ENCODE peak calls at places on chromosome X, in seven cellular contexts. C is naive thymus-derived CD4-positive, alpha-beta T cell; F is PC-3; E is fibroblast of lung; Z is coronary artery; K is aorta; X is brain microvascular endothelial cell. P is an unnamed sample.

GRCh38 chrX:104864296-104864695 is 298.3 kb downstream of the IL1RAPL2 start:
- DNase-seq in C (no peak), F (peak), E (peak), Z (no peak), K (no peak), X (no peak), P (no peak)

GRCh38 chrX:19566359-19567141 is 51.2 kb upstream of the MAP3K15 start:
- DNase-seq in C (no peak), F (no peak), E (peak), Z (no peak), K (no peak), X (peak), P (no peak)

GRCh38 chrX:37958493-37959211 is 47.7 kb upstream of the SYTL5 start:
- DNase-seq in C (no peak), F (no peak), E (peak), Z (no peak), K (no peak), X (peak), P (no peak)

GRCh38 chrX:3712080-3712869 is 1.2 kb downstream of the PRKX start:
- DNase-seq in C (peak), F (peak), E (peak), Z (no peak), K (peak), X (peak), P (no peak)

GRCh38 chrX:12701625-12702024 is 89.6 kb upstream of the PRPS2 start:
- DNase-seq in C (peak), F (peak), E (peak), Z (no peak), K (peak), X (peak), P (peak)

GRCh38 chrX:2933125-2933900 is 4.2 kb upstream of the ARSD start:
- DNase-seq in C (no peak), F (peak), E (no peak), Z (no peak), K (no peak), X (no peak), P (no peak)

GRCh38 chrX:40883021-40883619 is 147.8 kb upstream of the MED14 start:
- DNase-seq in C (no peak), F (no peak), E (no peak), Z (no peak), K (no peak), X (no peak), P (no peak)

GRCh38 chrX:104618106-104618895 is 52.3 kb downstream of the IL1RAPL2 start:
- DNase-seq in C (no peak), F (peak), E (no peak), Z (no peak), K (no peak), X (no peak), P (peak)

GRCh38 chrX:18389968-18390367 is 35.4 kb upstream of the CDKL5 start:
- DNase-seq in C (no peak), F (peak), E (no peak), Z (no peak), K (no peak), X (no peak), P (no peak)

GRCh38 chrX:47748576-47748975 is 88.1 kb upstream of the ZNF81 start:
- DNase-seq in C (no peak), F (no peak), E (no peak), Z (no peak), K (no peak), X (no peak), P (no peak)

GRCh38 chrX:50430917-50431316 is 39.7 kb downstream of the DGKK start:
- DNase-seq in C (no peak), F (peak), E (no peak), Z (no peak), K (no peak), X (no peak), P (no peak)

GRCh38 chrX:104987063-104987462 is 233.4 kb downstream of the TEX13A start:
- DNase-seq in C (no peak), F (peak), E (peak), Z (no peak), K (no peak), X (no peak), P (no peak)

GRCh38 chrX:151042852-151043251 is 59.7 kb downstream of the HMGB3 start:
- DNase-seq in C (no peak), F (no peak), E (no peak), Z (no peak), K (no peak), X (no peak), P (no peak)

GRCh38 chrX:85516131-85516530 is 136.7 kb upstream of the POF1B start:
- DNase-seq in C (no peak), F (peak), E (no peak), Z (no peak), K (no peak), X (no peak), P (peak)

GRCh38 chrX:132393090-132393884 is 95.6 kb downstream of the MBNL3 start:
- DNase-seq in C (no peak), F (no peak), E (no peak), Z (no peak), K (no peak), X (no peak), P (no peak)

GRCh38 chrX:10111364-10112148 is 45.2 kb upstream of the CLCN4 start:
- DNase-seq in C (peak), F (no peak), E (no peak), Z (no peak), K (no peak), X (no peak), P (no peak)

GRCh38 chrX:24298191-24298590 is 15.7 kb downstream of the SUPT20HL2 start:
- DNase-seq in C (no peak), F (peak), E (peak), Z (no peak), K (no peak), X (no peak), P (no peak)

GRCh38 chrX:38175140-38175539 is 45.5 kb downstream of the SRPX start:
- DNase-seq in C (no peak), F (peak), E (peak), Z (no peak), K (no peak), X (peak), P (peak)

GRCh38 chrX:142040906-142041305 is 137.2 kb downstream of the MAGEC1 start:
- DNase-seq in C (no peak), F (no peak), E (no peak), Z (no peak), K (no peak), X (no peak), P (no peak)

GRCh38 chrX:130117166-130117565 is 6.9 kb upstream of the ELF4 start:
- DNase-seq in C (no peak), F (no peak), E (no peak), Z (no peak), K (no peak), X (no peak), P (no peak)

GRCh38 chrX:130120746-130121504 is 10.6 kb upstream of the ELF4 start:
- DNase-seq in C (peak), F (peak), E (peak), Z (no peak), K (peak), X (no peak), P (no peak)

GRCh38 chrX:130118941-130119640 is 8.8 kb upstream of the ELF4 start:
- DNase-seq in C (no peak), F (no peak), E (peak), Z (no peak), K (no peak), X (no peak), P (no peak)

GRCh38 chrX:130120321-130120731 is 10.0 kb upstream of the ELF4 start:
- DNase-seq in C (no peak), F (no peak), E (no peak), Z (no peak), K (no peak), X (no peak), P (no peak)

DNA sequence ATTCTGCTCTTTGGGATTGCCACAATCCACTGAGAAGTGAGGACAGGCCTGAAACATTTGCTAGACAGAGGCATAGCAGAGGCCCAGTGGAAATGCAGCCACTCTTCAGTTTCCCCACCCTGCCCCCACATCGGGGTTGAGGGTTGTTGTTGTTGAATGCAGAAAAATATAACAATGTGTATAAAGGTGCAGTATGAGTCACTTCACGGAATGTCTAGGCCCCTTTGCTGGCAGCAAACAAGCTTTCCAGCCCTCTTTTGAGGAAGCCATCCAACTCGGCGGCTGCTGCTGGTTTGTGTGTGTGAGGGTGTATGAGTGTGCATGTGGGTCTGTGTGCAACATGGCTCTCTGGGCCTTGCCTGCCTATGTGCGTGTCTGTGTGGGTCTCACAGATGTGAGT is 8.1 kb upstream of the ELF4 start:
- DNase-seq in C (no peak), F (peak), E (peak), Z (no peak), K (no peak), X (peak), P (no peak)
- H3K27ac ChIP-seq in C (no peak), F (peak), E (peak), Z (peak), K (peak), X (peak), P (no peak)

GRCh38 chrX:154411322-154411980 is at the start of gene TAFAZZIN:
- DNase-seq in C (peak), F (peak), E (peak), Z (no peak), K (peak), X (no peak), P (no peak)
- H3K27ac ChIP-seq in C (peak), F (peak), E (peak), Z (peak), K (peak), X (peak), P (peak)

GRCh38 chrX:100745205-100745604 is 13.3 kb upstream of the SYTL4 start:
- DNase-seq in C (no peak), F (no peak), E (no peak), Z (no peak), K (no peak), X (no peak), P (no peak)

GRCh38 chrX:100745806-100746537 is 14.1 kb upstream of the SYTL4 start:
- DNase-seq in C (no peak), F (no peak), E (no peak), Z (no peak), K (no peak), X (no peak), P (no peak)

GRCh38 chrX:100750901-100751300 is 19.0 kb upstream of the SYTL4 start:
- DNase-seq in C (no peak), F (peak), E (no peak), Z (no peak), K (no peak), X (no peak), P (no peak)

GRCh38 chrX:100748133-100748532 is 16.2 kb upstream of the SYTL4 start:
- DNase-seq in C (no peak), F (peak), E (no peak), Z (no peak), K (no peak), X (peak), P (no peak)

DNA sequence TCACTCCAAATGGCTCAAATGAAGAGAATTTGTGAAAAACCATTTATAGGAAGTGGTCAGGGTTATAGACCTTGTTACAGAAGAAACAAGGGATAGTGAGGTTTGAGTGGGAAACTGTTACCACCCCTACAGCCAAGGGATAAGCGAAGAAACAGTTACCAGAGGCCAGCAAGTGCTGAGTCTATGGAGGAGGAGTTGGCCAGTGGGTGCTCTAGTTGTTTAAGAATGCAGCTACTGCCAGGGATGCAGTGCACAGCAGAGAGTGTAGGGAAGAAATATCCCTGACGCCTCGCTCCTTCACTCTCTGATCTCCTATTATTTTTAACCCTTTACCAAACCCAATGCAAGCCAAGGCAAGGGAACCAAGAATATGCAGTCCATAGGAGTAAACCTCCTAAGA is 15.2 kb upstream of the SYTL4 start:
- DNase-seq in C (no peak), F (no peak), E (no peak), Z (no peak), K (no peak), X (no peak), P (no peak)
- H3K27ac ChIP-seq in C (no peak), F (no peak), E (no peak), Z (no peak), K (no peak), X (no peak), P (no peak)

DNA sequence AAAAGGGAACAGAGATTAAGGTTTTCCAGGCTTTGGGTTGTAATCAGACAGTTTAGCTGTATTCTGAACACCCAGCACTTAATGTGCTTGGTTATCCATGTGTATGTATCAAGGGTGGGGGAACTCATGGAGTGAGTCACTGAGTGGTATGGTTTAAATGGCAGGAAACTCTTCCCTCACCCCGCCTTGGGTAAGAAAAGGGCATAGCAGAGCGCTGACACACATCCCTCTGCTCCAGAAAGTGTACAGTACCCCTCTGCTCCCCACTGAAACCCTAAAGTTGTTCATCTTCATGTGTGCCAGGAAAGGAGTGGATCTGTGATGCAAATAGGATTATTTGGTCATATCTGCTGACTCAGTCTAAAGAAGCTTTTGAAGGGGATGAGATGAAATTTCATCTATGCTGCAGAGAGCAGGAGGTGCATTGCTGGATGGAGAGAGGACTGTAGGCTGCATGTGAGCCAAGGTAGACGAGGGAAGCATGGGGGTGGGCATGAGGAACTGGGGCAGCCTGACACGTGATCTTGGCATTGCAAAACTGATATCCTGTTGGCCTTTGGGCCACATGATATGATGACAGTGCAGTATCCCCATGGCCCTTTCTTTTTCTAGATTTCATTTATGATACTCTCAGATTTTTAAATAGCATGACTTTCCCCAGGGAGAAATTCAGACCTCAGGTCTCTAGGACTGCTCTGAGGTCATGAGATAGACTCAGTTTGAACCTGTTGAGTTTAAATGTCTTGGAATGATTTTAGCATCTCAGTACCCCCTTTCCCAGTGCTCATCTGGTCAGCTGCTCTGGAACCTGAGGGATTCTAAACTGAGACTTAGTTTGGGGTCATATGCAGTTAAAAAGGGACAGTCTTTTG is 84.8 kb downstream of the TMEM164 start:
- DNase-seq in C (no peak), F (peak), E (peak), Z (no peak), K (no peak), X (peak), P (peak)
- H3K27ac ChIP-seq in C (no peak), F (peak), E (peak), Z (peak), K (no peak), X (peak), P (peak)

GRCh38 chrX:133959972-133960371 is 25.4 kb downstream of the GPC3 start:
- DNase-seq in C (no peak), F (no peak), E (no peak), Z (no peak), K (no peak), X (no peak), P (no peak)
- H3K27ac ChIP-seq in C (no peak), F (no peak), E (no peak), Z (no peak), K (no peak), X (no peak), P (no peak)

DNA sequence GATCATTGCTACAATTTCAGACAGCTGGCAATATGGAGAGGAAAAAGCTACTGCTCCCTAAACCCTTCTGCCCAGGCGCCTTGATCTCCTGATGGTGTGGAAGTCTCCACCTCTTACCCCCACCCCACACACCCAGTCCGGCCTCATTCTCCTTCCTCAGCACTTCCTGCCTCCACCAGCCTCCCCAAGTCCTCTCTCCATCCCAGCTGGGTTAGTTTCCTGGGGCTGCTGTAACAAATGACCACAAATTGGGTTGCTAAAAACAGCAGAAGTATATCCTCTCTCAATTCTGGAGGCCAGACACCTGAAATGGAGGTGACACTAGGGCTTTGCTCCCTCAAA is 1.1 kb upstream of the CCNQ start:
- DNase-seq in C (no peak), F (no peak), E (no peak), Z (no peak), K (no peak), X (no peak), P (no peak)
- H3K27ac ChIP-seq in C (no peak), F (no peak), E (no peak), Z (no peak), K (no peak), X (no peak), P (peak)

GRCh38 chrX:109843963-109844751 is 111.1 kb upstream of the ACSL4 start:
- DNase-seq in C (no peak), F (no peak), E (peak), Z (no peak), K (no peak), X (no peak), P (no peak)
- H3K27ac ChIP-seq in C (no peak), F (no peak), E (no peak), Z (peak), K (peak), X (no peak), P (no peak)

GRCh38 chrX:108001218-108001814 is 19.1 kb upstream of the TEX13B start:
- DNase-seq in C (peak), F (peak), E (peak), Z (no peak), K (no peak), X (peak), P (no peak)
- H3K27ac ChIP-seq in C (no peak), F (no peak), E (no peak), Z (no peak), K (no peak), X (no peak), P (peak)

P was measured in epithelial cell of prostate.